ENCODE peak calls at places on chromosomes 3 and 15, in four cellular contexts. L, S, B and V are unnamed samples.

GRCh38 chr15:24858737-24859601 is 95.8 kb upstream of the SNRPN start:
- DNase-seq in L (no peak), S (peak; percentile 67), B (no peak), V (no peak)

GRCh38 chr3:11059090-11059798 is 66.7 kb downstream of the SLC6A1 start:
- DNase-seq in L (no peak), S (peak; percentile 62), B (peak; percentile 39), V (peak; percentile 52)

GRCh38 chr15:85408270-85408746 is 27.9 kb downstream of the AKAP13 start:
- DNase-seq in L (no peak), S (no peak), B (no peak), V (no peak)

GRCh38 chr15:51234181-51234927 is 104.0 kb downstream of the CYP19A1 start:
- DNase-seq in L (no peak), S (no peak), B (no peak), V (no peak)

GRCh38 chr15:37900286-37901221 is 33.9 kb upstream of the TMCO5A start:
- DNase-seq in L (no peak), S (peak; percentile 64), B (no peak), V (no peak)

GRCh38 chr15:63945005-63945788 is 101.1 kb downstream of the DAPK2 start:
- DNase-seq in L (peak; percentile 83), S (peak; percentile 36), B (peak; percentile 87), V (peak; percentile 79)

GRCh38 chr3:123385981-123386380 is 62.9 kb downstream of the ADCY5 start:
- DNase-seq in L (no peak), S (peak; percentile 34), B (no peak), V (no peak)

GRCh38 chr3:139954146-139954545 is 19.2 kb downstream of the CLSTN2 start:
- DNase-seq in L (no peak), S (no peak), B (no peak), V (no peak)

GRCh38 chr15:61989698-61990097 is 70.5 kb downstream of the VPS13C start:
- DNase-seq in L (no peak), S (peak; percentile 23), B (no peak), V (no peak)

GRCh38 chr3:140505256-140505655 is 172.6 kb upstream of the TRIM42 start:
- DNase-seq in L (no peak), S (peak; percentile 62), B (no peak), V (peak; percentile 61)

GRCh38 chr3:193894121-193894863 is 241.7 kb upstream of the HES1 start:
- DNase-seq in L (peak; percentile 73), S (peak; percentile 42), B (peak; percentile 68), V (no peak)

GRCh38 chr3:184993394-184993793 is 159.5 kb downstream of the C3orf70 start:
- DNase-seq in L (no peak), S (no peak), B (no peak), V (no peak)

GRCh38 chr3:108091498-108092259 is 848 bp upstream of the CD47 start:
- DNase-seq in L (peak; percentile 47), S (peak; percentile 35), B (peak; percentile 25), V (peak; percentile 12)

GRCh38 chr3:194395767-194396527 is 3.1 kb downstream of the GP5 start:
- DNase-seq in L (no peak), S (no peak), B (peak; percentile 64), V (no peak)

GRCh38 chr15:91067026-91067425 is 33.0 kb upstream of the SV2B start:
- DNase-seq in L (no peak), S (peak; percentile 3), B (no peak), V (no peak)

GRCh38 chr3:61009025-61009424 is 242.2 kb downstream of the FHIT start:
- DNase-seq in L (peak; percentile 55), S (no peak), B (no peak), V (no peak)

GRCh38 chr3:122978569-122978968 is 49.0 kb downstream of the SEMA5B start:
- DNase-seq in L (no peak), S (no peak), B (no peak), V (no peak)

GRCh38 chr3:189013224-189013888 is 158.4 kb upstream of the TPRG1 start:
- DNase-seq in L (no peak), S (no peak), B (no peak), V (no peak)

GRCh38 chr3:130834476-130834875 is 59.4 kb upstream of the ATP2C1 start:
- DNase-seq in L (no peak), S (peak; percentile 33), B (no peak), V (peak; percentile 14)

GRCh38 chr3:113132571-113132996 is 78.8 kb upstream of the BOC start:
- DNase-seq in L (no peak), S (peak; percentile 95), B (no peak), V (no peak)

GRCh38 chr3:128502712-128503111 is 9.7 kb upstream of the GATA2 start:
- DNase-seq in L (no peak), S (no peak), B (no peak), V (no peak)

GRCh38 chr3:83842511-83842910 is 1116.3 kb upstream of the CADM2 start:
- DNase-seq in L (no peak), S (peak; percentile 7), B (no peak), V (no peak)

GRCh38 chr3:11593318-11594034 is 50.2 kb downstream of the VGLL4 start:
- DNase-seq in L (no peak), S (no peak), B (no peak), V (no peak)

GRCh38 chr3:50100956-50101845 is 12.5 kb downstream of the RBM5 start:
- DNase-seq in L (no peak), S (peak; percentile 74), B (no peak), V (no peak)

GRCh38 chr3:106825962-106826605 is 551.2 kb upstream of the CCDC54 start:
- DNase-seq in L (no peak), S (peak; percentile 94), B (no peak), V (no peak)

GRCh38 chr3:175433026-175433668 is 574.0 kb downstream of the NAALADL2 start:
- DNase-seq in L (no peak), S (peak; percentile 96), B (no peak), V (no peak)

GRCh38 chr3:161800985-161801559 is 304.5 kb downstream of the OTOL1 start:
- DNase-seq in L (no peak), S (no peak), B (no peak), V (no peak)

GRCh38 chr3:48194446-48195071 is 6.3 kb upstream of the CDC25A start:
- DNase-seq in L (peak; percentile 59), S (peak; percentile 29), B (peak; percentile 78), V (peak; percentile 53)

GRCh38 chr15:101528108-101528916 is 38.8 kb upstream of the PCSK6 start:
- DNase-seq in L (no peak), S (no peak), B (peak; percentile 86), V (no peak)

GRCh38 chr3:15557511-15557946 is 36.0 kb upstream of the COLQ start:
- DNase-seq in L (no peak), S (peak; percentile 73), B (peak; percentile 72), V (peak; percentile 17)

GRCh38 chr3:52245322-52246263 is at the start of gene PPM1M:
- DNase-seq in L (peak; percentile 73), S (peak; percentile 48), B (peak; percentile 46), V (peak; percentile 35)

GRCh38 chr3:62632510-62633294 is 242.5 kb downstream of the CADPS start:
- DNase-seq in L (no peak), S (no peak), B (no peak), V (no peak)

GRCh38 chr15:99909914-99910313 is 176.7 kb upstream of the LYSMD4 start:
- DNase-seq in L (no peak), S (no peak), B (no peak), V (no peak)

DNA sequence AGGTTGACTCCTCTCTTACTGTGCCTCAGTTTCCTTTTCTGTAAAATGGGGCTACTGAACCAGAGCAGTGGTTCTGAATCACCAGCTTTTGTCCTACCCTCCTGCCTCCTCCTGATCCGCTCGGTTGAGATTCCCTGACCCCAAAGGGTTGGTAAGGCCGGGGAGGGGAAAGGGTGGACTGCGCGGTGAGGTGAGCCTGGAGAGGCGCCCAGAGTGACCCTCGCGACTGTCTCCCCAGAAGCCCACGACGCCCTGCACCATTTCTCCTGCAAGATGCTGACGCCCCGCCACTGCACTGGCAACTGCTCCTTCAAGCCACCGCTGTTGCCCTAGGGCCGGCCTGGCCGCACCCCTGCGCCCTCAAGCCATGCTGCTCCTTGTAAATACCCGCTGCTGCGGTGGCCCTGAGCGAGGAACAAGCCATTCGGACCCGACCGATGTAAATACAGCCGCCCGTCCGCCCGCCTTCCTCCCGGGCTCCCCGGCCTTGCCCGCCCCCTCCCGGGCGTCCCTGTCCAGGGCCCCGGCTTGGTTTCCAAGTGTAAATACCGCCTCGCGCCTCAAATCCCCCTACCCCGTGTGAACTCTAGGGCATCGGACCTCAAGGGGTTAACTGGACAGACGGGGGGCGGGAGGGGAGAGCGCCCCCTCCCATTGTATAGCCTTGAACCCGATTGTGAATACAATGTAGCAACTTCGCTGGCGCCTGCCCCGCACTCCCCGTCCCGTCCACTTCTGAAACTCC is 6.2 kb downstream of the RNU6-1 start:
- DNase-seq in L (no peak), S (no peak), B (peak; percentile 55), V (peak; percentile 77)
- H3K4me1 ChIP-seq in L (peaks cover 55% of the 10 kb centered on the region), S (peaks cover 4% of the 10 kb centered on the region), B (peaks cover 31% of the 10 kb centered on the region), V (no peaks in the 10 kb centered on the region)

GRCh38 chr15:73052679-73053397 is 575 bp downstream of the NEO1 start:
- DNase-seq in L (peak; percentile 49), S (peak; percentile 39), B (peak; percentile 70), V (peak; percentile 12)
- TF ChIP-seq CTCF in L (peak; percentile 42), S (peak; percentile 16), B (peak; percentile 14), V (peak; percentile 21)

GRCh38 chr15:67183443-67184169 is 70.9 kb downstream of the AAGAB start:
- DNase-seq in L (no peak), S (peak; percentile 61), B (peak; percentile 18), V (no peak)
- H3K36me3 ChIP-seq in L (peaks cover 46% of the 10 kb centered on the region), S (peaks cover 59% of the 10 kb centered on the region), B (peaks cover 8% of the 10 kb centered on the region), V (no peaks in the 10 kb centered on the region)

GRCh38 chr3:98594630-98594961 is 1.2 kb upstream of the CPOX start:
- DNase-seq in L (no peak), S (no peak), B (no peak), V (no peak)
- H3K4me1 ChIP-seq in L (peaks cover 21% of the 10 kb centered on the region), S (no peaks in the 10 kb centered on the region), B (no peaks in the 10 kb centered on the region), V (peaks cover 3% of the 10 kb centered on the region)

GRCh38 chr3:126103121-126104027 is 19.4 kb upstream of the SLC41A3 start:
- DNase-seq in L (no peak), S (no peak), B (peak; percentile 14), V (peak; percentile 6)
- TF ChIP-seq CTCF in L (no peak), S (no peak), B (no peak), V (peak; percentile 7)

GRCh38 chr15:77042955-77043920 is 27.7 kb downstream of the TSPAN3 start:
- DNase-seq in L (no peak), S (no peak), B (peak; percentile 16), V (no peak)
- H3K36me3 ChIP-seq in L (peaks cover 57% of the 10 kb centered on the region), S (peaks cover 7% of the 10 kb centered on the region), B (no peaks in the 10 kb centered on the region), V (peaks cover 55% of the 10 kb centered on the region)